ENCODE peak calls at places on chromosomes 11 and 22, in four cellular contexts. One of them, this sample, is unnamed.

GRCh38 chr22:32674925-32675825 is 126.3 kb upstream of the TIMP3 start:
- DNase-seq in MM.1S: peak
- DNase-seq in hepatocyte: no peak
- DNase-seq in pancreas: no peak
- DNase-seq in this sample: no peak

GRCh38 chr22:38835888-38836301 is 7.9 kb downstream of the NPTXR start:
- DNase-seq in MM.1S: no peak
- DNase-seq in hepatocyte: no peak
- DNase-seq in pancreas: no peak
- DNase-seq in this sample: no peak

GRCh38 chr11:115505165-115505564 is 950 bp upstream of the CADM1 start:
- DNase-seq in MM.1S: peak
- DNase-seq in hepatocyte: peak
- DNase-seq in pancreas: peak
- DNase-seq in this sample: no peak

GRCh38 chr11:118574636-118575035 is 2.4 kb downstream of the ARCN1 start:
- DNase-seq in MM.1S: no peak
- DNase-seq in hepatocyte: no peak
- DNase-seq in pancreas: no peak
- DNase-seq in this sample: no peak

GRCh38 chr11:67056640-67057409 is at the start of gene RHOD:
- DNase-seq in MM.1S: peak
- DNase-seq in hepatocyte: peak
- DNase-seq in pancreas: peak
- DNase-seq in this sample: no peak

GRCh38 chr11:9868641-9869040 is 204.8 kb downstream of the SWAP70 start:
- DNase-seq in MM.1S: no peak
- DNase-seq in hepatocyte: no peak
- DNase-seq in pancreas: no peak
- DNase-seq in this sample: no peak

GRCh38 chr22:37273846-37274225 is 8.5 kb upstream of the CYTH4 start:
- DNase-seq in MM.1S: no peak
- DNase-seq in hepatocyte: no peak
- DNase-seq in pancreas: no peak
- DNase-seq in this sample: no peak

GRCh38 chr11:118051611-118052461 is 25.0 kb upstream of the TMPRSS4 start:
- DNase-seq in MM.1S: peak
- DNase-seq in hepatocyte: no peak
- DNase-seq in pancreas: no peak
- DNase-seq in this sample: peak

GRCh38 chr11:83691387-83692088 is 405.4 kb upstream of the CCDC90B start:
- DNase-seq in MM.1S: no peak
- DNase-seq in hepatocyte: peak
- DNase-seq in pancreas: peak
- DNase-seq in this sample: no peak

GRCh38 chr11:36164522-36165250 is 124.5 kb downstream of the COMMD9 start:
- DNase-seq in MM.1S: no peak
- DNase-seq in hepatocyte: no peak
- DNase-seq in pancreas: no peak
- DNase-seq in this sample: no peak

GRCh38 chr11:98531576-98531975 is 489.2 kb upstream of the CNTN5 start:
- DNase-seq in MM.1S: no peak
- DNase-seq in hepatocyte: no peak
- DNase-seq in pancreas: no peak
- DNase-seq in this sample: no peak

GRCh38 chr11:73521621-73522020 is 76.3 kb downstream of the FAM168A start:
- DNase-seq in MM.1S: no peak
- DNase-seq in hepatocyte: no peak
- DNase-seq in pancreas: no peak
- DNase-seq in this sample: peak

GRCh38 chr11:77791301-77791700 is 29.2 kb downstream of the RSF1 start:
- DNase-seq in MM.1S: no peak
- DNase-seq in hepatocyte: no peak
- DNase-seq in pancreas: no peak
- DNase-seq in this sample: no peak

GRCh38 chr11:71304491-71304890 is 52.1 kb upstream of the SHANK2 start:
- DNase-seq in MM.1S: no peak
- DNase-seq in hepatocyte: no peak
- DNase-seq in pancreas: no peak
- DNase-seq in this sample: no peak

GRCh38 chr11:13970986-13971385 is 8.5 kb downstream of the SPON1 start:
- DNase-seq in MM.1S: peak
- DNase-seq in hepatocyte: peak
- DNase-seq in pancreas: no peak
- DNase-seq in this sample: no peak

GRCh38 chr11:120894207-120894989 is 129.5 kb upstream of the TBCEL start:
- DNase-seq in MM.1S: no peak
- DNase-seq in hepatocyte: no peak
- DNase-seq in pancreas: no peak
- DNase-seq in this sample: no peak

GRCh38 chr11:94129505-94130335 is 1.1 kb downstream of the PANX1 start:
- DNase-seq in MM.1S: no peak
- DNase-seq in hepatocyte: peak
- DNase-seq in pancreas: peak
- DNase-seq in this sample: peak

GRCh38 chr11:124086447-124086846 is 28.8 kb upstream of the VWA5A start:
- DNase-seq in MM.1S: no peak
- DNase-seq in hepatocyte: peak
- DNase-seq in pancreas: no peak
- DNase-seq in this sample: no peak

GRCh38 chr11:71356280-71356876 is 91.8 kb downstream of the DHCR7 start:
- DNase-seq in MM.1S: no peak
- DNase-seq in hepatocyte: no peak
- DNase-seq in pancreas: no peak
- DNase-seq in this sample: no peak

GRCh38 chr11:46120711-46121327 is 435 bp downstream of the PHF21A start:
- DNase-seq in MM.1S: peak
- DNase-seq in hepatocyte: peak
- DNase-seq in pancreas: peak
- DNase-seq in this sample: peak

GRCh38 chr11:79675081-79675480 is 234.3 kb upstream of the TENM4 start:
- DNase-seq in MM.1S: no peak
- DNase-seq in hepatocyte: no peak
- DNase-seq in pancreas: no peak
- DNase-seq in this sample: no peak

GRCh38 chr11:13380731-13381130 is 82.3 kb downstream of the BTBD10 start:
- DNase-seq in MM.1S: no peak
- DNase-seq in hepatocyte: no peak
- DNase-seq in pancreas: no peak
- DNase-seq in this sample: no peak

GRCh38 chr11:123055132-123055924 is 6.6 kb downstream of the HSPA8 start:
- DNase-seq in MM.1S: no peak
- DNase-seq in hepatocyte: no peak
- DNase-seq in pancreas: no peak
- DNase-seq in this sample: no peak

GRCh38 chr22:49521787-49522224 is 305.9 kb downstream of the BRD1 start:
- DNase-seq in MM.1S: no peak
- DNase-seq in hepatocyte: no peak
- DNase-seq in pancreas: no peak
- DNase-seq in this sample: no peak

GRCh38 chr11:9399466-9399865 is 15.0 kb downstream of the IPO7 start:
- DNase-seq in MM.1S: no peak
- DNase-seq in hepatocyte: no peak
- DNase-seq in pancreas: no peak
- DNase-seq in this sample: no peak

DNA sequence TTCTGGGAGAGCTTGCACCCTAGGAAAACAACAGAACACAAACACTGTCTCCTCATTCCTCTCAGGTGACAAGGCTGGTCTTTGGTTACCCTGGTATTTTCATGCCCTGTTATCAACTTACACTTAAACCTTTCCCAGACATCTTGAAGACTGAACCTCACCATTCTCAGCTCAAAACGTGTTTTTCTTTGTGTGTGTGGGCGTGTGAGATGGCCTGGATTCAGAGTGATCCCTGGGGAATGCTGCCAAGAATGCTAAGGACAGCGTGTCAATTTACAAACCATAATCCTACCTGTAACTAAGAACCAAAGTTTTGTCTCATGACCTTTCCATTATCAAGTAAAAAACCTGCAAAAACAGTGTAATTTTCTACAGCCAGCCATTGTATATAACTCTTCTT is 33.3 kb downstream of the ELF5 start:
- DNase-seq in MM.1S: no peak
- DNase-seq in hepatocyte: no peak
- DNase-seq in pancreas: no peak
- DNase-seq in this sample: no peak
- H3K4me3 ChIP-seq in MM.1S: no peak
- H3K4me3 ChIP-seq in hepatocyte: no peak
- H3K4me3 ChIP-seq in pancreas: no peak
- H3K4me3 ChIP-seq in this sample: no peak

GRCh38 chr11:1761857-1762536 is 1.7 kb downstream of the CTSD start:
- DNase-seq in MM.1S: no peak
- DNase-seq in hepatocyte: no peak
- DNase-seq in pancreas: no peak
- DNase-seq in this sample: no peak

GRCh38 chr11:1759851-1760220 is 3.9 kb downstream of the CTSD start:
- DNase-seq in MM.1S: no peak
- DNase-seq in hepatocyte: no peak
- DNase-seq in pancreas: no peak
- DNase-seq in this sample: no peak

GRCh38 chr11:1759151-1759850 is 4.4 kb downstream of the CTSD start:
- DNase-seq in MM.1S: no peak
- DNase-seq in hepatocyte: no peak
- DNase-seq in pancreas: no peak
- DNase-seq in this sample: no peak

GRCh38 chr11:1761110-1761856 is 2.4 kb downstream of the CTSD start:
- DNase-seq in MM.1S: no peak
- DNase-seq in hepatocyte: no peak
- DNase-seq in pancreas: no peak
- DNase-seq in this sample: no peak

DNA sequence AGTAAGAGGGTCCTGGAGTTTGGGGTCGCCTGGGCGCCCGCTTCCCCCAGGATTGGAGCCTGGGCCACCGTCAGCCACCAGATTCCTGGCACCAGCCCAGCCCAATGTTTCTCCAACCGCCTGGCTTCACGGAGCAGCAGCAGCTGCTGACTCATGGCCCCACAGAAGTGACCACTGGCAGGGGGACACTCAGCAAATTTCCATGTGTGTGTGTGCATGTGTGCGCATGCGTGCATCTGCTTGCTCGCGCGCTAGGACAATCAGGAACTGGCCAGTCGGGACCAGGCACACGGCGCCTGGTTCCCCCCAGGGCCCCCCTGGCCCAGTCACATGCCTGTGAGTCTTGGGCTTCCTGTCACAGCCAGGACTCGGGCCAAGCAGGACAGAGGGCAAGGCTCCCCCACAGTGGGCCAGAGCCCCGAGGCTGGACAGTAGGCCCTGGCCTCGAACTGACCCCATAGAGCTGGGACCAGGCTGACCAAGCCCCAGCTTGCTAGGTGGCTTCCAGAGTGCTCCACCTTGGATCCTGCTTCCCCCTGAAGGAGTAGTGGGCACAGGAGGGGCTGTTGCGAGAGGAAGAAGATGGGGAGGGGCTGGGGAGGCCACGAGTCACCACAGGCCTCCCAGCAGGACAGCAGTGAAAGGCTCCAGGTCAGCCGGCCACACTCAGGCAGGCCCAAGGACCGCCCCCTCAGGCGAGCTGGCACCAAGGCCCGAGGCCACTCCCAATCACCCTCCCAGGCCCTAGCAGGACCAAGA is 3.2 kb downstream of the CTSD start:
- DNase-seq in MM.1S: no peak
- DNase-seq in hepatocyte: no peak
- DNase-seq in pancreas: peak
- DNase-seq in this sample: no peak
- H3K4me3 ChIP-seq in MM.1S: no peak
- H3K4me3 ChIP-seq in hepatocyte: no peak
- H3K4me3 ChIP-seq in pancreas: no peak
- H3K4me3 ChIP-seq in this sample: no peak

DNA sequence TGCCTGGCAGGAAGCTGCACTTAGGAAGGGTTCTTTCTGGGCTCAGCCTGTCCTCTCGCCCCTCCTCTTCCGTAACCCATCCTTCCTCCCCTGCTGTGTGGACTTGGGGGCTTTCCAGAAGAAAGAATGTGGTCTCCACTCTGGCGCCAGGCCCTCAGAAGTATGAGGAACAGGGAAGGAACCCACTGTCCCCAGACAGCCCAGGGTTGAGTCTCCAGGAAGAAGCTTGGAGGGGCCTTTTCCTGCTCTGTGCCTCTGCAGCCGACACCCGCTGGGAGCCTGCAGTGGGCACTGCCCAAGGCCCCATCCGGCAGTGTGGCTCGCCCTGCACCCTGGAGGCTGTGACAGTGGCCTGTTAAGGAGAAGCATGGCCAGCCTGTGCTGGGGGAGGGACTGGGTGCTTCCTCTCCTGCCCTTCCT is 112.6 kb downstream of the ST3GAL4 start:
- DNase-seq in MM.1S: no peak
- DNase-seq in hepatocyte: no peak
- DNase-seq in pancreas: no peak
- DNase-seq in this sample: no peak
- H3K4me3 ChIP-seq in MM.1S: no peak
- H3K4me3 ChIP-seq in hepatocyte: no peak
- H3K4me3 ChIP-seq in pancreas: no peak
- H3K4me3 ChIP-seq in this sample: no peak

GRCh38 chr11:64687641-64688533 is 35.1 kb downstream of the NRXN2 start:
- DNase-seq in MM.1S: no peak
- DNase-seq in hepatocyte: no peak
- DNase-seq in pancreas: peak
- DNase-seq in this sample: no peak
- H3K4me3 ChIP-seq in MM.1S: no peak
- H3K4me3 ChIP-seq in hepatocyte: no peak
- H3K4me3 ChIP-seq in pancreas: no peak
- H3K4me3 ChIP-seq in this sample: no peak

DNA sequence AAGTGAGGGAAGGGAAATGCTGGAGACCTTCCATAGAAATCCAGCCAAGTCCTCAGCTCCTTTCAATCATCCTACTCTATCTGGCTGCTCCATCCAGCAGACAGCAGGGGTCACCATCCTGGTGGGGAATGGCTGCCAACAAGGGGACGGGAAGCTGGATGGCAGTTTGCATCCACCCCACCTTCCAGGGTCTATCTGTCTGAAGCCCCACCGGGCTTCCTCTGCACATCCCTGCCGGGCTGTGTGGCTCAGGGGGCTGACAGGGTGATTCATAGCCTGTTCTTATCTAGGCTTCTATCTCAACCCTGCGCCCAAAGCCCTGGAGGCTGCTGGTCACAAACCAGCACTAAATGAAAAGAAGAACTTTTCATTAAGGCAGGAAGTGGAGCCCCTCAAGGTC is 1.1 kb downstream of the SYTL2 start:
- DNase-seq in MM.1S: no peak
- DNase-seq in hepatocyte: peak
- DNase-seq in pancreas: no peak
- DNase-seq in this sample: no peak
- H3K4me3 ChIP-seq in MM.1S: peak
- H3K4me3 ChIP-seq in hepatocyte: no peak
- H3K4me3 ChIP-seq in pancreas: peak
- H3K4me3 ChIP-seq in this sample: no peak

This sample was measured in Jurkat, Clone E6-1.